ENCODE peak calls at places on chromosome 10, in four cellular contexts. P, Z, O and V are unnamed samples.

GRCh38 chr10:97434055-97434454 is 8.1 kb downstream of the PGAM1 start:
- DNase-seq in Z (no peak), P (no peak), O (no peak), V (no peak)

GRCh38 chr10:5461201-5461585 is 38.2 kb downstream of the CALML5 start:
- DNase-seq in O (no peak), Z (no peak), P (no peak), V (peak)

GRCh38 chr10:36676321-36677169 is 448.9 kb upstream of the ANKRD30A start:
- DNase-seq in P (no peak), Z (no peak), O (no peak), V (no peak)

GRCh38 chr10:110137142-110137545 is 70.3 kb upstream of the MXI1 start:
- DNase-seq in Z (no peak), O (no peak), P (peak), V (no peak)

GRCh38 chr10:1412531-1413189 is 324.7 kb downstream of the ADARB2 start:
- DNase-seq in Z (no peak), O (no peak), P (no peak), V (no peak)

GRCh38 chr10:96367470-96367869 is 8.7 kb upstream of the OPALIN start:
- DNase-seq in P (no peak), Z (no peak), O (no peak), V (no peak)

GRCh38 chr10:72340911-72341310 is 13.8 kb downstream of the DNAJB12 start:
- DNase-seq in Z (no peak), P (no peak), O (no peak), V (no peak)

GRCh38 chr10:72328045-72328828 is 26.5 kb downstream of the DNAJB12 start:
- DNase-seq in O (peak), P (no peak), Z (no peak), V (peak)

GRCh38 chr10:104256335-104257080 is 1.8 kb downstream of the GSTO1 start:
- DNase-seq in P (no peak), O (no peak), Z (no peak), V (no peak)

GRCh38 chr10:46523881-46524470 is 32.5 kb downstream of the GPRIN2 start:
- DNase-seq in O (peak), Z (no peak), P (peak), V (peak)

GRCh38 chr10:101536800-101537199 is 51.3 kb downstream of the POLL start:
- DNase-seq in O (no peak), Z (no peak), P (no peak), V (no peak)

GRCh38 chr10:36802523-36803153 is 322.8 kb upstream of the ANKRD30A start:
- DNase-seq in P (no peak), Z (no peak), O (no peak), V (no peak)

GRCh38 chr10:123930340-123931001 is 38.9 kb upstream of the CPXM2 start:
- DNase-seq in O (no peak), Z (no peak), P (peak), V (no peak)

GRCh38 chr10:80772596-80772995 is 234.9 kb downstream of the SH2D4B start:
- DNase-seq in O (no peak), Z (no peak), P (no peak), V (no peak)

GRCh38 chr10:30141366-30141886 is 82.0 kb upstream of the JCAD start:
- DNase-seq in O (no peak), Z (no peak), P (no peak), V (no peak)

GRCh38 chr10:105973252-105973877 is 1191.1 kb downstream of the SORCS1 start:
- DNase-seq in P (no peak), O (no peak), Z (no peak), V (peak)

GRCh38 chr10:42578019-42578418 is 60.4 kb downstream of the ZNF33B start:
- DNase-seq in Z (no peak), P (no peak), O (no peak), V (no peak)

GRCh38 chr10:35335718-35336083 is 608 bp upstream of the CCNY start:
- DNase-seq in O (peak), Z (no peak), P (no peak), V (no peak)

GRCh38 chr10:76111986-76112825 is 680.8 kb downstream of the LRMDA start:
- DNase-seq in P (no peak), Z (no peak), O (no peak), V (peak)

GRCh38 chr10:27223964-27224363 is 16.6 kb downstream of the ACBD5 start:
- DNase-seq in P (no peak), O (peak), Z (no peak), V (peak)

GRCh38 chr10:5811387-5811821 is 1.8 kb downstream of the GDI2 start:
- DNase-seq in P (peak), O (no peak), Z (no peak), V (no peak)

GRCh38 chr10:99394761-99395386 is 35.5 kb downstream of the GOT1 start:
- DNase-seq in Z (no peak), P (no peak), O (no peak), V (no peak)

GRCh38 chr10:130137077-130137448 is 872 bp downstream of the GLRX3 start:
- DNase-seq in O (peak), P (no peak), Z (no peak), V (no peak)

GRCh38 chr10:97332586-97333350 is 1.8 kb downstream of the FRAT2 start:
- DNase-seq in Z (no peak), P (peak), O (peak), V (no peak)

GRCh38 chr10:43623351-43623750 is 17.1 kb downstream of the ZNF485 start:
- DNase-seq in Z (no peak), O (no peak), P (no peak), V (no peak)

GRCh38 chr10:118488710-118489497 is 106.5 kb downstream of the PRLHR start:
- DNase-seq in P (no peak), Z (no peak), O (no peak), V (no peak)

GRCh38 chr10:12180221-12180974 is 15.3 kb downstream of the NUDT5 start:
- DNase-seq in Z (no peak), O (no peak), P (no peak), V (no peak)

GRCh38 chr10:72105098-72105475 is 16.7 kb upstream of the SPOCK2 start:
- DNase-seq in P (no peak), Z (no peak), O (no peak), V (no peak)

GRCh38 chr10:119917777-119918176 is 25.2 kb downstream of the SEC23IP start:
- DNase-seq in Z (no peak), P (no peak), O (no peak), V (no peak)
- TF ChIP-seq CTCF in Z (no peak), P (no peak), O (no peak), V (no peak)

GRCh38 chr10:59464483-59464882 is 102.1 kb upstream of the FAM13C start:
- DNase-seq in O (no peak), P (no peak), Z (no peak), V (no peak)

GRCh38 chr10:59460601-59461000 is 98.3 kb upstream of the FAM13C start:
- DNase-seq in Z (no peak), O (no peak), P (no peak), V (no peak)

GRCh38 chr10:59470570-59470969 is 108.2 kb upstream of the FAM13C start:
- DNase-seq in P (no peak), Z (no peak), O (no peak), V (no peak)

GRCh38 chr10:59463909-59464308 is 101.6 kb upstream of the FAM13C start:
- DNase-seq in O (no peak), P (no peak), Z (no peak), V (no peak)

DNA sequence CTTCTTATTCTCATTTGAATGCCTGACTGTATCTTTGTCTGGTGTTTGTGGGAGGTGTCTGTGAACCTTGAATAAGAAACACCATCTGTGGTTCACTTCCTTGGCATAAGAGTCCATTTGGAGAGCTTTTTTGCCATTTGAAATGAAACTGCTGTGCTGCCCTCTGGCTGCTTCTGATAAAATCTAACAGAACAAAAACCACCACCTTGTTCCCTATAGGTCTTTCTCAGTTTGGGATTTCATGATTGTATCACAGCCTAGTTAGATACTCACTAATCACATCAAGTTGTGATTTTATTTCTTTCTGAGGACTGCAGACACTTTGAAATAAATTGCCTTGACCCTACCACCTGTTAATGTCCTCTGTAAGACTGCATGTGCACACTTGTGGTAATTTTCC is 102.7 kb upstream of the FAM13C start:
- DNase-seq in Z (no peak), P (no peak), O (no peak), V (no peak)
- TF ChIP-seq CTCF in Z (no peak), P (peak), O (no peak), V (no peak)

DNA sequence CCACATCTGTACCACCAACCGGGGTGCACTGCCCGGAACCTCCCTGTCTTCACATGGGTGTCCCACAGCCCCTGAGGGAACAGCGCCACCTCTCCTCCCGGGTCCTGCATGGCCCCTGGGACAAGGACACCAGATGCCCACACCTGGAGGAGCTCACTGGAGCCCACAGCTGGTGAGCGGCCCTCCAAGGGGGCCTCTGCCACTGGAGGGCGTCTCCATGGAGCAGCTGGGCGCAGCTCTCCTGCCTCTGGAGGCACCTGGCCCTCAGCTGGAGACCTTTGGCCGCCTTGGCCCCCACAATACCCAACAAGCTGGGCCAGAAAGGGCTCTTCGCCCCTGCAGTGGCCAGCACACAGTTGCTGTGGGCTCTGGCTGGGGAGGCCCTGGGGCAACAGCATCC is 7.3 kb upstream of the NKX6-2 start:
- DNase-seq in Z (no peak), O (no peak), P (no peak), V (no peak)
- TF ChIP-seq CTCF in Z (no peak), O (no peak), P (no peak), V (no peak)

GRCh38 chr10:91643700-91644099 is 10.8 kb upstream of the PPP1R3C start:
- DNase-seq in Z (no peak), O (no peak), P (no peak), V (peak)
- TF ChIP-seq CTCF in Z (peak), O (no peak), P (peak), V (peak)

GRCh38 chr10:79342811-79343541 is 4.3 kb upstream of the PPIF start:
- DNase-seq in Z (no peak), P (no peak), O (no peak), V (no peak)
- TF ChIP-seq CTCF in Z (no peak), P (no peak), O (no peak), V (no peak)

GRCh38 chr10:4240641-4241197 is 455.7 kb upstream of the KLF6 start:
- DNase-seq in Z (no peak), O (no peak), P (peak), V (no peak)
- TF ChIP-seq CTCF in Z (no peak), O (no peak), P (no peak), V (no peak)

DNA sequence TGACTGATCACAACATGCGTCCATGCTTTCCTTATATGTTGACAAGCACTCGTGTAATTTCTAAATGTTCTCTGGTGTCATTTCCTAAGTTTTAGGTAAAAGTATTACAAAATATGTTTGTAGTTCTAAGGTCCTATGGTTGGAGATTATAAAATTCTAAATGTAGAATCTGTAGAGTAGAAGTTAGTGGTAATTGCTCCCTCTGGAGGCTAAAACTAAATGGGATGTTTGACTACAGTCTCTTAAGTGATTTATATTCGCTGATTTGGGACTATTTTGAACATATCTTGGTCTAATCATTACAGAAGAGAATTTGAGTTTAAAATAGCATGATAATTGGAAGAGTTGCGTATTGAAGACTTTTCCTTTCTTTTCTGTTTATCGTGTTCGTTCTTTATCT is 74.1 kb downstream of the ZMYND11 start:
- DNase-seq in Z (no peak), P (no peak), O (no peak), V (no peak)
- TF ChIP-seq CTCF in Z (no peak), P (peak), O (no peak), V (no peak)

GRCh38 chr10:16423599-16423998 is 13.2 kb upstream of the PTER start:
- DNase-seq in Z (no peak), O (no peak), P (no peak), V (no peak)
- TF ChIP-seq CTCF in Z (no peak), O (no peak), P (no peak), V (no peak)

DNA sequence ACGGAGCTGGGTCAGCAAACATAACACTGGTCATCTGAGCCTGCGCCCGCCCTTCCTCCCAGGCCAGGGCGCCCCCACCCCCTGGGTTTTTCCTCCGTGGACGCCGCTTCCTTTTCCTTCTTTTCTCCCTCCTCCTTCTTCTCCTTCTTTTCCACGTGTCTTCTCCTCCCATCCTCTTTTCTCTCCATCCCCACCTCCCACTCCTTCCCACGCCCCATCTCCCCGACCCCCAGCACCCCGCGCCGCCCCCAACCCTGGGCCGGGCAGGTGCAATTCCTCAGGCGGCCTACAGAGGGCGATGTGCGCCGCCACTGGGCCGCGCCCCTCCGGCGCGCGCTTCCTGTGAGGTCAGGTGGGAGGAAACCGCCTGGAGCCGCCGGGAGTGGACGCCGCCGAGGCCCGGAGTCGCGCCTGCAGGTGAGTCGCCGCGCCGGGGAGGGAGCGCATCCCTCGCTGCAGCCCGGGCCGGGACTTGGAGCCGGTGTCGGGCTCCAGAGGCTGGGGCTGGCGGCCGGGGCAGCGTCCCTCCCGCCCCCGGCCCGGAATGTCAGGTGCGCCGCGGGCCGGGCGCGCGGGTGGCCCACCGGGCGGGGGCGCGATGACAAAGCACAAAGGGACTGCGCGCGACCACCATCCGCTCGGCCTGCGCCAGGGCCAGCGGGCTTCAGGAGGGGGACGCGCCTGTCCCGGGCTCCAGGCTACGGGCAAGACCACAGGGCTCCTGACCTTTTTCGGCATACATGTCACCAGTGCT is at the start of gene FAM241B:
- DNase-seq in Z (peak), P (no peak), O (peak), V (peak)
- TF ChIP-seq CTCF in Z (peak), P (peak), O (peak), V (peak)